ENCODE peak calls at places on chromosomes 5 and 9, in ten cellular contexts. E is IMR-90; I is activated effector memory CD4-positive, alpha-beta T cell treated with Interleukin-2 at 50 U/mL for 16 hours; V is breast epithelium; U is activated gamma-delta T cell treated with anti-CD3 and anti-CD28 coated beads, Interleukin-2, amount 50 U/mL, for 16 hours; J is brain microvascular endothelial cell; A is stimulated activated naive CD4-positive, alpha-beta T cell; K is left colon; Y is dorsolateral prefrontal cortex; O is iPS DF 19.7. C is an unnamed sample.

GRCh38 chr9:98225015-98225442 is 30.4 kb downstream of the TBC1D2 start:
- DNase-seq in E (no peak), I (no peak), V (no peak), U (no peak), J (no peak), A (no peak), K (peak), Y (no peak), O (no peak), C (no peak)

GRCh38 chr5:179267671-179268071 is 77.6 kb downstream of the ADAMTS2 start:
- DNase-seq in E (no peak), I (no peak), V (no peak), U (no peak), J (no peak), A (no peak), K (no peak), Y (peak), O (no peak), C (no peak)

GRCh38 chr5:103474671-103475070 is 87.9 kb downstream of the NUDT12 start:
- DNase-seq in E (no peak), I (no peak), V (no peak), U (no peak), J (no peak), A (no peak), K (no peak), Y (no peak), O (no peak), C (no peak)

GRCh38 chr9:133797406-133798150 is 59.4 kb upstream of the SARDH start:
- DNase-seq in E (no peak), I (no peak), V (no peak), U (no peak), J (no peak), A (no peak), K (no peak), Y (no peak), O (no peak), C (no peak)

GRCh38 chr5:176461349-176461748 is 13.2 kb downstream of the FAF2 start:
- DNase-seq in E (no peak), I (no peak), V (no peak), U (no peak), J (no peak), A (no peak), K (no peak), Y (no peak), O (no peak), C (no peak)

GRCh38 chr9:38421498-38422211 is 2.6 kb downstream of the IGFBPL1 start:
- DNase-seq in E (no peak), I (no peak), V (no peak), U (no peak), J (no peak), A (no peak), K (no peak), Y (no peak), O (no peak), C (no peak)

GRCh38 chr5:120538644-120539043 is 74.5 kb downstream of the PRR16 start:
- DNase-seq in E (peak), I (no peak), V (no peak), U (no peak), J (peak), A (no peak), K (no peak), Y (no peak), O (no peak), C (peak)

GRCh38 chr5:16934669-16935068 is 1.4 kb downstream of the MYO10 start:
- DNase-seq in E (peak), I (no peak), V (no peak), U (no peak), J (no peak), A (no peak), K (no peak), Y (no peak), O (no peak), C (peak)

GRCh38 chr9:134410078-134410834 is 84.0 kb downstream of the RXRA start:
- DNase-seq in E (no peak), I (no peak), V (no peak), U (no peak), J (no peak), A (no peak), K (peak), Y (no peak), O (no peak), C (no peak)

GRCh38 chr5:10563940-10564837 is at the start of gene ANKRD33B:
- DNase-seq in E (peak), I (peak), V (no peak), U (peak), J (peak), A (peak), K (peak), Y (no peak), O (no peak), C (peak)

GRCh38 chr9:127746959-127747569 is 12.0 kb upstream of the TOR2A start:
- DNase-seq in E (no peak), I (no peak), V (no peak), U (peak), J (no peak), A (peak), K (no peak), Y (no peak), O (no peak), C (no peak)

GRCh38 chr9:128587453-128587852 is 35.1 kb downstream of the SPTAN1 start:
- DNase-seq in E (no peak), I (no peak), V (no peak), U (no peak), J (no peak), A (peak), K (no peak), Y (no peak), O (no peak), C (no peak)

GRCh38 chr9:2764371-2764770 is 47.1 kb downstream of the KCNV2 start:
- DNase-seq in E (peak), I (no peak), V (no peak), U (no peak), J (peak), A (peak), K (no peak), Y (no peak), O (no peak), C (no peak)

GRCh38 chr9:94872921-94873511 is 146.5 kb downstream of the AOPEP start:
- DNase-seq in E (no peak), I (no peak), V (no peak), U (no peak), J (no peak), A (no peak), K (no peak), Y (no peak), O (no peak), C (peak)

GRCh38 chr5:34576849-34577248 is 79.3 kb upstream of the RAI14 start:
- DNase-seq in E (no peak), I (no peak), V (no peak), U (no peak), J (no peak), A (no peak), K (no peak), Y (no peak), O (no peak), C (peak)

GRCh38 chr5:79512692-79513518 is 1.0 kb downstream of the HOMER1 start:
- DNase-seq in E (peak), I (no peak), V (no peak), U (no peak), J (peak), A (no peak), K (no peak), Y (no peak), O (no peak), C (peak)

GRCh38 chr9:89422151-89422918 is 75.6 kb downstream of the SEMA4D start:
- DNase-seq in E (peak), I (no peak), V (no peak), U (peak), J (peak), A (no peak), K (no peak), Y (no peak), O (no peak), C (no peak)

GRCh38 chr9:136052991-136053756 is 41.9 kb downstream of the NACC2 start:
- DNase-seq in E (no peak), I (no peak), V (no peak), U (no peak), J (no peak), A (no peak), K (no peak), Y (no peak), O (no peak), C (no peak)

GRCh38 chr5:166166071-166166470 is 2125.4 kb upstream of the WWC1 start:
- DNase-seq in E (no peak), I (no peak), V (no peak), U (no peak), J (no peak), A (no peak), K (no peak), Y (no peak), O (no peak), C (no peak)

GRCh38 chr5:14171621-14172020 is 28.5 kb downstream of the TRIO start:
- DNase-seq in E (peak), I (no peak), V (no peak), U (no peak), J (peak), A (no peak), K (no peak), Y (no peak), O (no peak), C (peak)

GRCh38 chr5:57396701-57397100 is 85.9 kb downstream of the ACTBL2 start:
- DNase-seq in E (no peak), I (no peak), V (no peak), U (no peak), J (no peak), A (no peak), K (no peak), Y (no peak), O (no peak), C (no peak)

GRCh38 chr5:180178516-180179398 is 30.3 kb downstream of the RASGEF1C start:
- DNase-seq in E (no peak), I (no peak), V (no peak), U (no peak), J (no peak), A (no peak), K (no peak), Y (no peak), O (no peak), C (no peak)

GRCh38 chr5:10936486-10936885 is 175.5 kb upstream of the DAP start:
- DNase-seq in E (no peak), I (no peak), V (no peak), U (no peak), J (no peak), A (no peak), K (no peak), Y (no peak), O (no peak), C (no peak)

GRCh38 chr9:94757158-94757557 is 30.7 kb downstream of the AOPEP start:
- DNase-seq in E (peak), I (no peak), V (no peak), U (no peak), J (peak), A (no peak), K (no peak), Y (no peak), O (no peak), C (peak)

GRCh38 chr5:91146905-91147600 is 236.1 kb downstream of the ARRDC3 start:
- DNase-seq in E (no peak), I (no peak), V (no peak), U (no peak), J (no peak), A (no peak), K (no peak), Y (no peak), O (no peak), C (no peak)

GRCh38 chr5:33166522-33166921 is 274.2 kb upstream of the TARS1 start:
- DNase-seq in E (no peak), I (no peak), V (no peak), U (no peak), J (no peak), A (no peak), K (no peak), Y (no peak), O (peak), C (no peak)

GRCh38 chr9:128912270-128912853 is 8.4 kb upstream of the PHYHD1 start:
- DNase-seq in E (peak), I (no peak), V (peak), U (no peak), J (peak), A (no peak), K (no peak), Y (no peak), O (no peak), C (peak)

GRCh38 chr5:11918463-11919045 is 14.3 kb upstream of the CTNND2 start:
- DNase-seq in E (no peak), I (no peak), V (no peak), U (no peak), J (no peak), A (no peak), K (no peak), Y (no peak), O (no peak), C (no peak)

GRCh38 chr9:129567842-129568559 is 52.9 kb downstream of the C9orf50 start:
- DNase-seq in E (peak), I (no peak), V (no peak), U (no peak), J (no peak), A (no peak), K (peak), Y (no peak), O (no peak), C (peak)

GRCh38 chr5:174110290-174110689 is 64.8 kb downstream of the NSG2 start:
- DNase-seq in E (no peak), I (no peak), V (no peak), U (no peak), J (no peak), A (no peak), K (no peak), Y (no peak), O (no peak), C (no peak)

GRCh38 chr9:101465330-101465915 is 29.8 kb upstream of the ALDOB start:
- DNase-seq in E (peak), I (no peak), V (no peak), U (no peak), J (peak), A (no peak), K (peak), Y (no peak), O (no peak), C (peak)

GRCh38 chr9:98530275-98530674 is 178.5 kb downstream of the GABBR2 start:
- DNase-seq in E (no peak), I (no peak), V (no peak), U (no peak), J (no peak), A (no peak), K (no peak), Y (no peak), O (no peak), C (no peak)

GRCh38 chr5:181246276-181247050 is 2.8 kb upstream of the RACK1 start:
- DNase-seq in E (peak), I (peak), V (peak), U (peak), J (peak), A (no peak), K (peak), Y (peak), O (no peak), C (peak)

GRCh38 chr5:176748967-176749935 is 61.1 kb upstream of the UNC5A start:
- DNase-seq in E (no peak), I (no peak), V (no peak), U (no peak), J (no peak), A (no peak), K (no peak), Y (no peak), O (no peak), C (no peak)

GRCh38 chr5:97629281-97629680 is 446.2 kb upstream of the RIOK2 start:
- DNase-seq in E (peak), I (no peak), V (peak), U (no peak), J (peak), A (no peak), K (no peak), Y (no peak), O (no peak), C (peak)

C was measured in fibroblast of the aortic adventitia.